ENCODE peak calls at places on chromosomes 6 and 20, in eight cellular contexts. W is K562, O is astrocyte, K is cardiac muscle cell, Z is colonic mucosa, A is SJSA1, F is esophagus squamous epithelium, Y is endothelial cell of umbilical vein. X is an unnamed sample. For H3K27me3, the result is how much of the 10 kb centered on the place peaks cover.

GRCh38 chr20:11924923-11925322 is 7.2 kb downstream of the BTBD3 start:
- DNase-seq in W (no peak), O (no peak), K (no peak), Z (no peak), A (no peak), F (no peak), Y (no peak), X (no peak)

GRCh38 chr6:78701407-78701806 is 165.9 kb upstream of the IRAK1BP1 start:
- DNase-seq in W (no peak), O (peak), K (no peak), Z (no peak), A (no peak), F (no peak), Y (no peak), X (peak)

GRCh38 chr6:149140910-149141290 is 176.6 kb upstream of the TAB2 start:
- DNase-seq in W (no peak), O (no peak), K (no peak), Z (no peak), A (no peak), F (no peak), Y (peak), X (no peak)

GRCh38 chr6:111658445-111659154 is 52.9 kb upstream of the TRAF3IP2 start:
- DNase-seq in W (no peak), O (peak), K (peak), Z (no peak), A (no peak), F (no peak), Y (no peak), X (no peak)

GRCh38 chr6:157955675-157956074 is 26.0 kb upstream of the SYNJ2 start:
- DNase-seq in W (no peak), O (no peak), K (no peak), Z (no peak), A (no peak), F (no peak), Y (no peak), X (no peak)

GRCh38 chr20:16801919-16802651 is 53.9 kb downstream of the OTOR start:
- DNase-seq in W (peak), O (peak), K (peak), Z (peak), A (peak), F (no peak), Y (peak), X (peak)

GRCh38 chr6:117290173-117290834 is 24.9 kb downstream of the VGLL2 start:
- DNase-seq in W (no peak), O (no peak), K (no peak), Z (no peak), A (no peak), F (no peak), Y (no peak), X (no peak)

GRCh38 chr6:163345931-163346330 is 68.6 kb upstream of the QKI start:
- DNase-seq in W (no peak), O (no peak), K (no peak), Z (no peak), A (no peak), F (no peak), Y (no peak), X (no peak)

GRCh38 chr6:100730581-100730980 is 150.5 kb downstream of the ASCC3 start:
- DNase-seq in W (no peak), O (no peak), K (no peak), Z (no peak), A (no peak), F (no peak), Y (no peak), X (no peak)

GRCh38 chr20:48595495-48596475 is 232.0 kb downstream of the PREX1 start:
- DNase-seq in W (no peak), O (no peak), K (no peak), Z (no peak), A (no peak), F (no peak), Y (no peak), X (no peak)

GRCh38 chr6:141521440-141521839 is 611.3 kb upstream of the GJE1 start:
- DNase-seq in W (no peak), O (no peak), K (peak), Z (no peak), A (no peak), F (no peak), Y (peak), X (no peak)

GRCh38 chr6:2257358-2257757 is 12.0 kb upstream of the GMDS start:
- DNase-seq in W (no peak), O (no peak), K (no peak), Z (peak), A (no peak), F (no peak), Y (no peak), X (no peak)

GRCh38 chr6:38510205-38510604 is 129.5 kb downstream of the BTBD9 start:
- DNase-seq in W (no peak), O (peak), K (no peak), Z (no peak), A (no peak), F (no peak), Y (no peak), X (no peak)

GRCh38 chr20:41592516-41593192 is 25.5 kb downstream of the CHD6 start:
- DNase-seq in W (no peak), O (no peak), K (no peak), Z (no peak), A (no peak), F (no peak), Y (no peak), X (no peak)

GRCh38 chr20:24164360-24164759 is 175.8 kb upstream of the GGTLC1 start:
- DNase-seq in W (peak), O (no peak), K (peak), Z (no peak), A (peak), F (no peak), Y (peak), X (no peak)

GRCh38 chr6:4624726-4625125 is 151.5 kb upstream of the CDYL start:
- DNase-seq in W (no peak), O (peak), K (no peak), Z (no peak), A (no peak), F (no peak), Y (no peak), X (no peak)

GRCh38 chr20:37886851-37887297 is 16.1 kb upstream of the VSTM2L start:
- DNase-seq in W (no peak), O (no peak), K (peak), Z (no peak), A (no peak), F (no peak), Y (no peak), X (no peak)

GRCh38 chr6:40171343-40171742 is 237.1 kb upstream of the MOCS1 start:
- DNase-seq in W (no peak), O (no peak), K (no peak), Z (no peak), A (no peak), F (no peak), Y (no peak), X (no peak)

GRCh38 chr6:7196019-7196402 is 88.2 kb downstream of the RREB1 start:
- DNase-seq in W (peak), O (no peak), K (no peak), Z (no peak), A (no peak), F (no peak), Y (no peak), X (no peak)

GRCh38 chr6:142805042-142805441 is 139.9 kb downstream of the HIVEP2 start:
- DNase-seq in W (no peak), O (no peak), K (no peak), Z (no peak), A (no peak), F (no peak), Y (no peak), X (no peak)

GRCh38 chr6:34884996-34885395 is 2.8 kb downstream of the TAF11 start:
- DNase-seq in W (no peak), O (no peak), K (no peak), Z (no peak), A (no peak), F (no peak), Y (no peak), X (no peak)

GRCh38 chr6:119620846-119621570 is 271.4 kb upstream of the MAN1A1 start:
- DNase-seq in W (no peak), O (peak), K (peak), Z (no peak), A (no peak), F (no peak), Y (no peak), X (peak)

GRCh38 chr20:19885981-19886665 is 128.1 kb downstream of the RIN2 start:
- DNase-seq in W (no peak), O (peak), K (peak), Z (peak), A (peak), F (no peak), Y (peak), X (no peak)

GRCh38 chr6:156851447-156851846 is 74.3 kb downstream of the ARID1B start:
- DNase-seq in W (no peak), O (no peak), K (no peak), Z (no peak), A (no peak), F (no peak), Y (no peak), X (no peak)

GRCh38 chr6:145669627-145670034 is 65.7 kb downstream of the EPM2A start:
- DNase-seq in W (no peak), O (peak), K (peak), Z (no peak), A (no peak), F (no peak), Y (peak), X (peak)

GRCh38 chr6:118696262-118696661 is 44.9 kb upstream of the CEP85L start:
- DNase-seq in W (no peak), O (no peak), K (no peak), Z (no peak), A (no peak), F (no peak), Y (no peak), X (no peak)

GRCh38 chr20:7926767-7927166 is 13.5 kb downstream of the HAO1 start:
- DNase-seq in W (no peak), O (peak), K (peak), Z (no peak), A (no peak), F (no peak), Y (peak), X (no peak)

GRCh38 chr20:64161595-64162238 is 2.5 kb upstream of the MYT1 start:
- DNase-seq in W (peak), O (peak), K (peak), Z (peak), A (no peak), F (no peak), Y (peak), X (no peak)

GRCh38 chr20:64164123-64164836 is at the start of gene MYT1:
- DNase-seq in W (no peak), O (no peak), K (no peak), Z (no peak), A (no peak), F (no peak), Y (no peak), X (no peak)

GRCh38 chr20:64162239-64162621 is 2.0 kb upstream of the MYT1 start:
- DNase-seq in W (no peak), O (no peak), K (no peak), Z (no peak), A (no peak), F (no peak), Y (no peak), X (no peak)

GRCh38 chr20:64165866-64166600 is 1.8 kb downstream of the MYT1 start:
- DNase-seq in W (no peak), O (no peak), K (no peak), Z (no peak), A (no peak), F (no peak), Y (no peak), X (no peak)

GRCh38 chr20:64163776-64164122 is 503 bp upstream of the MYT1 start:
- DNase-seq in W (no peak), O (no peak), K (no peak), Z (no peak), A (no peak), F (no peak), Y (no peak), X (no peak)
- H3K27me3 ChIP-seq in W (half or more), O (half or more), K (half or more), Z (under half), A (half or more), F (under half), Y (under half), X (half or more)

GRCh38 chr20:58753929-58754551 is 61.4 kb downstream of the NPEPL1 start:
- DNase-seq in W (no peak), O (no peak), K (no peak), Z (peak), A (peak), F (no peak), Y (no peak), X (no peak)
- H3K27me3 ChIP-seq in W (half or more), O (under half), K (under half), Z (under half), A (under half), F (under half), Y (under half), X (under half)

GRCh38 chr20:57871237-57871632 is 161.4 kb upstream of the PMEPA1 start:
- DNase-seq in W (no peak), O (no peak), K (no peak), Z (no peak), A (peak), F (no peak), Y (no peak), X (no peak)
- H3K27me3 ChIP-seq in W (under half), O (under half), K (under half), Z (under half), A (under half), F (under half), Y (under half), X (under half)

GRCh38 chr6:168100011-168100802 is 21.2 kb upstream of the FRMD1 start:
- DNase-seq in W (no peak), O (no peak), K (no peak), Z (no peak), A (no peak), F (no peak), Y (no peak), X (no peak)
- H3K27me3 ChIP-seq in W (half or more), O (under half), K (half or more), Z (under half), A (under half), F (under half), Y (under half), X (under half)

DNA sequence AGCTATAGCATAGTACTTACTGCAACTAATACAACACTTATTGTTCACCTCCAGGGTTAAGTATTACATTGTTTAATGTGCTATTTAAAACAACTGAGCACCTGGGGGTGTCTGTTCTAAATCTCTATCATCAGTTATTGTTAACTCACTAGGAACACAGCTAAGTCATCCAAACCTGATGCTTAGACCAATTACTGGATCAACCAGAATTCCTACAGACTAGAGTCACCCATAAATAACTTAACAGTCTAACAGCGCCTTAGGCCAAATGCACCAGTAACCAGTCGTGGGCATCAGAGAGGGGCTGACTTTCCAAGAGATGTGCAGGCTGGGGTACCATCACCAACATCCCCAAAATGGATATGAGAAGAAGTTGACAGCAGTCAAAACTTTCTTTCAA is 110.7 kb downstream of the ADTRP start:
- DNase-seq in W (no peak), O (no peak), K (no peak), Z (no peak), A (no peak), F (no peak), Y (no peak), X (no peak)
- H3K27me3 ChIP-seq in W (under half), O (under half), K (under half), Z (under half), A (under half), F (under half), Y (under half), X (under half)

GRCh38 chr6:98827295-98828159 is 6.8 kb upstream of the POU3F2 start:
- DNase-seq in W (no peak), O (no peak), K (no peak), Z (no peak), A (no peak), F (no peak), Y (no peak), X (no peak)
- H3K27me3 ChIP-seq in W (under half), O (half or more), K (half or more), Z (half or more), A (half or more), F (half or more), Y (half or more), X (half or more)

X was measured in AG04450.